ENCODE peak calls at places on chromosome 10, in four cellular contexts. Q is lung, E is NT2/D1, S is adrenal gland. P is an unnamed sample. For H3K4me1, the result is how much of the 10 kb centered on the place peaks cover.

GRCh38 chr10:78472542-78472890 is 438.9 kb downstream of the RPS24 start:
- DNase-seq in Q (no peak), E (no peak), S (no peak), P (no peak)

GRCh38 chr10:1036341-1036791 is 10.7 kb upstream of the IDI2 start:
- DNase-seq in Q (no peak), E (no peak), S (no peak), P (no peak)

GRCh38 chr10:57799625-57800024 is 468.1 kb downstream of the IPMK start:
- DNase-seq in Q (no peak), E (no peak), S (no peak), P (no peak)

GRCh38 chr10:68185085-68185484 is 46.8 kb downstream of the ATOH7 start:
- DNase-seq in Q (no peak), E (no peak), S (no peak), P (no peak)

GRCh38 chr10:76126607-76127190 is 695.3 kb downstream of the LRMDA start:
- DNase-seq in Q (no peak), E (no peak), S (no peak), P (no peak)

GRCh38 chr10:125149278-125150047 is 10.9 kb downstream of the CTBP2 start:
- DNase-seq in Q (no peak), E (no peak), S (peak), P (no peak)

GRCh38 chr10:14507156-14507555 is 176.4 kb upstream of the FRMD4A start:
- DNase-seq in Q (no peak), E (no peak), S (no peak), P (no peak)

GRCh38 chr10:15140640-15141039 is 27.9 kb downstream of the NMT2 start:
- DNase-seq in Q (no peak), E (no peak), S (no peak), P (no peak)

GRCh38 chr10:14186245-14186644 is 144.5 kb downstream of the FRMD4A start:
- DNase-seq in Q (no peak), E (no peak), S (no peak), P (no peak)

GRCh38 chr10:35533565-35533964 is 71.6 kb upstream of the GJD4 start:
- DNase-seq in Q (no peak), E (no peak), S (no peak), P (no peak)

GRCh38 chr10:30747633-30748032 is 118.1 kb upstream of the LYZL2 start:
- DNase-seq in Q (no peak), E (no peak), S (peak), P (no peak)

GRCh38 chr10:69451209-69451783 is at the start of gene TSPAN15:
- DNase-seq in Q (peak), E (peak), S (peak), P (no peak)
- H3K4me1 ChIP-seq in Q (under half), E (under half), S (under half), P (half or more)

GRCh38 chr10:10213237-10213636 is 804.4 kb upstream of the CELF2 start:
- DNase-seq in Q (no peak), E (no peak), S (no peak), P (no peak)
- H3K4me1 ChIP-seq in Q (under half), E (under half), S (under half), P (under half)

GRCh38 chr10:60289800-60290199 is 99.9 kb downstream of the ANK3 start:
- DNase-seq in Q (no peak), E (no peak), S (no peak), P (no peak)

GRCh38 chr10:60290558-60290957 is 99.1 kb downstream of the ANK3 start:
- DNase-seq in Q (no peak), E (no peak), S (no peak), P (no peak)

GRCh38 chr10:60293797-60294196 is 95.9 kb downstream of the ANK3 start:
- DNase-seq in Q (no peak), E (no peak), S (no peak), P (no peak)

GRCh38 chr10:60288291-60288690 is 101.4 kb downstream of the ANK3 start:
- DNase-seq in Q (no peak), E (no peak), S (no peak), P (no peak)

GRCh38 chr10:60291354-60291930 is 98.2 kb downstream of the ANK3 start:
- DNase-seq in Q (no peak), E (no peak), S (no peak), P (no peak)
- H3K4me1 ChIP-seq in Q (under half), E (under half), S (under half), P (under half)

GRCh38 chr10:132564690-132565089 is 27.1 kb downstream of the INPP5A start:
- DNase-seq in Q (no peak), E (no peak), S (no peak), P (no peak)
- H3K4me1 ChIP-seq in Q (under half), E (under half), S (under half), P (under half)

GRCh38 chr10:72330059-72330426 is 24.7 kb downstream of the DNAJB12 start:
- DNase-seq in Q (no peak), E (no peak), S (no peak), P (no peak)

GRCh38 chr10:72329290-72330058 is 25.2 kb downstream of the DNAJB12 start:
- DNase-seq in Q (no peak), E (no peak), S (peak), P (no peak)

GRCh38 chr10:72328829-72329204 is 25.9 kb downstream of the DNAJB12 start:
- DNase-seq in Q (no peak), E (no peak), S (no peak), P (no peak)

GRCh38 chr10:72331575-72332422 is 22.9 kb downstream of the DNAJB12 start:
- DNase-seq in Q (peak), E (no peak), S (peak), P (peak)

DNA sequence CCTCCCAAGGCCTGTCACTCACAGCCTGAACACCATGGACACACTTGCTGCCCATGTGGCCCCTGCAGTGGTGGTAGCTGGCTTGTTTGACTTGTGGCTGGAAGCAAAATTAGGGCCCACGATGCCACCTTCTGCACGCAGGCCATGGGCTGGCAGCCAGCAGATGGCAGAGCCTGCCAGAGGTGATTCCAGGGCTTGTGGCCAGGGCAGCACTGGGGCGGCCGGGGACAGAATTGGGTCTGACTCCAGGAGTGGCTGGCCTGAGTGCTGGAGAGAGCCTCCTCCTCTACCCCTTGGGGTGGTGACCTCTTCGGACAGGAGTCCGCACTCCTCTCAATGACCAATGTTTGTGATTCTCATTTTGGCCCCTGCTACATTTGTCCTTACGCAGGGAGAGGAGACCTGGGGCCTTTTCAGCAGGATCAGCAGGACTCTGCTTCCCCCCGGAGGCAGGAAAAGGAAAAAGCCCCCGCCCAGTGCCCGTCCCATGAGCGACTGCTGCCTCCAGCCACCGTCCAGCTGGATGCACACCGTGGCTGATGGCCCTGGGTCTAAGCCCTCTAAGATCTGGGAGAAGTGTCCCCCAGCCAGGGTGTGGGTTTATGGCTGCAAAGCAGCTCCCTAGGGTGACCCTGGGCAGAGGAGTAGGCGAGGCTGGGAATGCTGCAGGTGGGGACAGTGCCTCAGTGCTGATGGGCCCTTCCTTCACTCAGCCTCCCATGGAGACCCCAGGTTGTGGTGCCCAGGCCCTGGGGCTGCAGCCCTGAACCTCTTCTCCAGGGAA is 26.5 kb downstream of the DNAJB12 start:
- DNase-seq in Q (peak), E (no peak), S (peak), P (no peak)
- H3K4me1 ChIP-seq in Q (under half), E (under half), S (half or more), P (half or more)